ENCODE peak calls at places on chromosomes 1 and 21, in seven cellular contexts. L is lower leg skin; O is stimulated activated effector memory CD8-positive, alpha-beta T cell treated with anti-CD3 and anti-CD28 coated beads, Interleukin-12 subunit alpha, Interleukin-12 subunit beta, amount 100 ng/mL, for 72 hours; R is fibroblast of mammary gland; U is substantia nigra; B is IMR-90; J is GM04503. W is an unnamed sample.

GRCh38 chr1:110242731-110243130 is 32.6 kb downstream of the KCNC4 start:
- DNase-seq in L (no peak), O (no peak), R (no peak), U (no peak), B (no peak), J (no peak), W (peak; percentile 44)

GRCh38 chr1:244112046-244112445 is 61.0 kb downstream of the ZBTB18 start:
- DNase-seq in L (no peak), O (no peak), R (no peak), U (no peak), B (no peak), J (no peak), W (no peak)

GRCh38 chr1:36156329-36157114 is 562 bp downstream of the MAP7D1 start:
- DNase-seq in L (peak; percentile 54), O (peak; percentile 80), R (no peak), U (peak; percentile 53), B (peak; percentile 47), J (no peak), W (peak; percentile 17)

GRCh38 chr1:229924639-229925038 is 142.4 kb upstream of the GALNT2 start:
- DNase-seq in L (no peak), O (no peak), R (no peak), U (no peak), B (no peak), J (no peak), W (no peak)

GRCh38 chr1:27785763-27786162 is 12.7 kb downstream of the STX12 start:
- DNase-seq in L (no peak), O (no peak), R (no peak), U (no peak), B (peak; percentile 29), J (peak; percentile 17), W (no peak)

GRCh38 chr1:103194060-103194459 is 85.7 kb upstream of the COL11A1 start:
- DNase-seq in L (no peak), O (no peak), R (no peak), U (no peak), B (peak; percentile 5), J (no peak), W (no peak)

GRCh38 chr1:201184307-201184706 is 6.3 kb upstream of the IGFN1 start:
- DNase-seq in L (no peak), O (no peak), R (peak; percentile 50), U (no peak), B (peak; percentile 11), J (no peak), W (no peak)

GRCh38 chr1:160139840-160140239 is 11.6 kb upstream of the ATP1A4 start:
- DNase-seq in L (no peak), O (no peak), R (no peak), U (no peak), B (no peak), J (no peak), W (no peak)

GRCh38 chr21:34517491-34518245 is 5.7 kb upstream of the KCNE1 start:
- DNase-seq in L (no peak), O (no peak), R (no peak), U (no peak), B (no peak), J (no peak), W (peak; percentile 15)

GRCh38 chr1:61007534-61008364 is 74.6 kb upstream of the NFIA start:
- DNase-seq in L (no peak), O (no peak), R (no peak), U (no peak), B (no peak), J (no peak), W (no peak)

GRCh38 chr1:88549536-88549935 is 134.5 kb upstream of the PKN2 start:
- DNase-seq in L (no peak), O (no peak), R (peak; percentile 12), U (no peak), B (peak; percentile 3), J (no peak), W (no peak)

GRCh38 chr1:85200870-85201339 is at the start of gene SYDE2:
- DNase-seq in L (peak; percentile 51), O (peak; percentile 84), R (peak; percentile 49), U (peak; percentile 25), B (peak; percentile 58), J (no peak), W (peak; percentile 74)

GRCh38 chr1:111157425-111157824 is 17.4 kb downstream of the CEPT1 start:
- DNase-seq in L (no peak), O (no peak), R (no peak), U (no peak), B (no peak), J (no peak), W (no peak)

GRCh38 chr1:158068918-158069317 is 75.5 kb downstream of the KIRREL1 start:
- DNase-seq in L (no peak), O (no peak), R (no peak), U (no peak), B (no peak), J (no peak), W (no peak)

GRCh38 chr21:37119421-37120218 is 46.6 kb downstream of the TTC3 start:
- DNase-seq in L (no peak), O (no peak), R (no peak), U (no peak), B (no peak), J (no peak), W (no peak)

W was measured in NCI-H2029.